ENCODE peak calls at places on chromosomes 4 and X, in nine cellular contexts. U is GDM1; C is adrenal gland; P is stimulated activated CD8-positive, alpha-beta memory T cell treated with anti-CD3 and anti-CD28 coated beads, Interleukin-15, amount 100 ng/mL, for 1 hour; F is fibroblast of mammary gland; M is endothelial cell; W is midbrain; B is stimulated activated CD4-positive, alpha-beta T cell treated with anti-CD3 and anti-CD28 coated beads, Interleukin-1b, Interleukin-23, amount 100 ng/mL, for 1 hour; L is ELR. G is an unnamed sample.

GRCh38 chrX:19270727-19271126 is 73.0 kb upstream of the PDHA1 start:
- DNase-seq in U (no peak), F (no peak), M (no peak), L (no peak), B (no peak), W (no peak), C (no peak), P (no peak), G (no peak)

GRCh38 chr4:7890635-7891393 is 48.8 kb downstream of the AFAP1 start:
- DNase-seq in U (no peak), M (no peak), B (no peak), W (no peak), C (no peak), P (no peak), L (peak), F (peak), G (no peak)

GRCh38 chrX:65652098-65652497 is 15.4 kb upstream of the MSN start:
- DNase-seq in P (no peak), U (no peak), L (no peak), M (no peak), W (no peak), B (no peak), C (no peak), F (no peak), G (no peak)

GRCh38 chr4:22553560-22553959 is 37.7 kb upstream of the ADGRA3 start:
- DNase-seq in M (no peak), C (no peak), W (no peak), L (no peak), F (no peak), U (no peak), P (no peak), B (no peak), G (no peak)

GRCh38 chr4:84493092-84493850 is 5.8 kb downstream of the NKX6-1 start:
- DNase-seq in L (no peak), C (no peak), B (no peak), F (peak), U (no peak), M (peak), W (no peak), P (no peak), G (no peak)

GRCh38 chr4:142095886-142096605 is 459.7 kb downstream of the IL15 start:
- DNase-seq in L (peak), U (no peak), B (no peak), C (peak), F (peak), M (no peak), W (no peak), P (no peak), G (peak)

GRCh38 chr4:108078024-108078733 is 88.5 kb downstream of the HADH start:
- DNase-seq in U (no peak), L (no peak), F (peak), P (no peak), W (no peak), C (no peak), B (no peak), M (no peak), G (no peak)

GRCh38 chr4:71188197-71188625 is 150.6 kb upstream of the SLC4A4 start:
- DNase-seq in B (no peak), W (peak), P (no peak), C (no peak), F (no peak), U (no peak), L (no peak), M (peak), G (no peak)

GRCh38 chrX:17377795-17378194 is 2.8 kb downstream of the NHS start:
- DNase-seq in F (peak), B (no peak), M (no peak), U (no peak), L (no peak), W (no peak), C (no peak), P (no peak), G (no peak)

GRCh38 chr4:38688676-38689355 is 24.8 kb downstream of the KLF3 start:
- DNase-seq in B (no peak), W (no peak), C (no peak), P (no peak), F (no peak), U (no peak), L (no peak), M (no peak), G (no peak)

GRCh38 chr4:173536808-173537429 is 6.9 kb upstream of the HAND2 start:
- DNase-seq in M (peak), U (no peak), B (no peak), F (no peak), P (no peak), L (no peak), W (no peak), C (no peak), G (no peak)

GRCh38 chrX:41145920-41146608 is 60.8 kb downstream of the USP9X start:
- DNase-seq in C (no peak), P (no peak), F (peak), U (no peak), L (peak), B (no peak), M (no peak), W (no peak), G (no peak)

GRCh38 chr4:40309250-40309774 is 25.8 kb upstream of the CHRNA9 start:
- DNase-seq in C (peak), W (no peak), M (peak), U (no peak), P (peak), B (peak), F (peak), L (peak), G (no peak)

GRCh38 chr4:101282076-101282844 is 65.1 kb downstream of the PPP3CA start:
- DNase-seq in F (no peak), U (peak), P (no peak), L (no peak), W (no peak), M (no peak), B (no peak), C (no peak), G (no peak)

G was measured in NCI-H2081 treated with DMSO at 0.1 percent for 48 hours.